ENCODE peak calls at places on chromosomes 13 and 19, in ten cellular contexts. R is thoracic aorta; M is CD4-positive, alpha-beta T cell; J is effector memory CD4-positive, alpha-beta T cell; B is substantia nigra; Q is foreskin keratinocyte; C is stomach; D is aorta; W is body of pancreas; S is CD8-positive, alpha-beta memory T cell. G is an unnamed sample.

GRCh38 chr13:57123660-57124059 is 17.1 kb upstream of the PRR20A start:
- DNase-seq in M (no peak), D (peak), Q (no peak), S (no peak), C (no peak), J (no peak), R (peak), W (no peak), B (no peak), G (no peak)

GRCh38 chr13:28161370-28161769 is 23.0 kb downstream of the PAN3 start:
- DNase-seq in Q (peak), C (no peak), D (no peak), S (no peak), B (no peak), R (no peak), J (no peak), M (no peak), W (no peak), G (no peak)

GRCh38 chr19:51097166-51097736 is 11.0 kb downstream of the CTU1 start:
- DNase-seq in D (peak), W (peak), Q (peak), B (no peak), M (peak), S (peak), C (peak), R (no peak), J (peak), G (peak)

GRCh38 chr19:17777840-17778620 is 16.9 kb upstream of the B3GNT3 start:
- DNase-seq in D (peak), B (no peak), R (no peak), C (peak), S (no peak), J (no peak), M (no peak), Q (no peak), W (no peak), G (no peak)

GRCh38 chr19:35592226-35592625 is 6.3 kb downstream of the PMIS2 start:
- DNase-seq in S (peak), W (peak), D (no peak), R (no peak), B (no peak), C (peak), Q (no peak), M (no peak), J (no peak), G (peak)

GRCh38 chr13:69556540-69557196 is 551.0 kb upstream of the ATXN8OS start:
- DNase-seq in M (no peak), C (no peak), B (no peak), Q (no peak), S (no peak), R (no peak), J (no peak), W (no peak), D (no peak), G (no peak)

GRCh38 chr13:85995788-85996418 is 196.7 kb upstream of the SLITRK6 start:
- DNase-seq in C (no peak), Q (no peak), R (no peak), J (no peak), M (no peak), B (no peak), D (no peak), W (no peak), S (no peak), G (no peak)

GRCh38 chr13:46796515-46797467 is at the start of gene ESD:
- DNase-seq in S (peak), B (peak), R (peak), W (peak), D (peak), M (peak), J (peak), Q (peak), C (peak), G (peak)

GRCh38 chr13:41516166-41516565 is 58.8 kb downstream of the RGCC start:
- DNase-seq in S (no peak), B (no peak), C (no peak), M (no peak), Q (no peak), D (no peak), W (no peak), J (no peak), R (no peak), G (no peak)

GRCh38 chr13:80463673-80464352 is 122.9 kb upstream of the SPRY2 start:
- DNase-seq in C (no peak), W (no peak), B (no peak), S (no peak), R (no peak), J (no peak), Q (no peak), M (no peak), D (no peak), G (no peak)

GRCh38 chr19:1241417-1242095 is at the start of gene ATP5F1D:
- DNase-seq in Q (peak), R (no peak), D (peak), W (peak), J (peak), C (peak), M (peak), B (peak), S (peak), G (peak)

GRCh38 chr19:1173160-1173844 is 766 bp downstream of the SBNO2 start:
- DNase-seq in S (no peak), B (no peak), R (no peak), C (no peak), W (no peak), D (peak), J (no peak), M (no peak), Q (no peak), G (no peak)

GRCh38 chr13:100673831-100674362 is 698 bp downstream of the TMTC4 start:
- DNase-seq in C (peak), M (peak), R (no peak), W (peak), J (peak), B (no peak), S (peak), D (no peak), Q (peak), G (peak)

GRCh38 chr19:1279782-1280341 is 4.5 kb downstream of the FAM174C start:
- DNase-seq in Q (no peak), W (peak), D (peak), S (peak), J (peak), R (no peak), B (peak), C (peak), M (peak), G (peak)

GRCh38 chr13:41053384-41053826 is 7.9 kb upstream of the WBP4 start:
- DNase-seq in C (no peak), J (no peak), B (no peak), S (no peak), M (no peak), D (no peak), W (no peak), Q (no peak), R (no peak), G (no peak)

GRCh38 chr13:28140433-28141125 is 2.2 kb downstream of the PAN3 start:
- DNase-seq in D (no peak), Q (no peak), S (no peak), B (no peak), M (no peak), W (no peak), J (no peak), C (no peak), R (no peak), G (no peak)

GRCh38 chr19:36266375-36266961 is 51.6 kb downstream of the ZNF146 start:
- DNase-seq in B (no peak), M (no peak), S (no peak), R (no peak), J (no peak), W (no peak), Q (no peak), C (no peak), D (peak), G (no peak)

GRCh38 chr19:46624958-46625661 is at the start of gene PTGIR:
- DNase-seq in Q (no peak), W (peak), J (no peak), C (no peak), D (peak), B (no peak), S (no peak), R (peak), M (no peak), G (no peak)

GRCh38 chr19:55647732-55648656 is at the start of gene CCDC106:
- DNase-seq in Q (no peak), S (no peak), M (peak), B (peak), R (no peak), J (no peak), C (peak), W (peak), D (peak), G (peak)

GRCh38 chr13:102856603-102857002 is 10.8 kb downstream of the ERCC5 start:
- DNase-seq in D (no peak), S (no peak), W (peak), Q (no peak), B (no peak), R (no peak), J (no peak), C (peak), M (no peak), G (no peak)

GRCh38 chr19:42200116-42200740 is 17.2 kb downstream of the DEDD2 start:
- DNase-seq in C (no peak), B (no peak), J (no peak), W (no peak), R (no peak), D (peak), Q (no peak), S (peak), M (no peak), G (no peak)

GRCh38 chr19:38437917-38438316 is 4.4 kb downstream of the RYR1 start:
- DNase-seq in B (no peak), Q (no peak), J (no peak), S (no peak), D (no peak), R (no peak), C (no peak), W (no peak), M (no peak), G (no peak)

GRCh38 chr13:73179906-73180305 is 121.1 kb downstream of the KLF5 start:
- DNase-seq in S (no peak), C (no peak), W (no peak), R (no peak), D (no peak), Q (no peak), B (no peak), J (no peak), M (no peak), G (no peak)

GRCh38 chr19:19062454-19063182 is 1.2 kb upstream of the SLC25A42 start:
- DNase-seq in W (no peak), M (no peak), S (no peak), D (no peak), B (no peak), J (no peak), R (no peak), Q (no peak), C (no peak), G (no peak)

GRCh38 chr13:30713133-30713532 is 22.2 kb upstream of the ALOX5AP start:
- DNase-seq in R (no peak), J (no peak), M (no peak), S (no peak), W (no peak), B (no peak), D (no peak), C (no peak), Q (no peak), G (no peak)

GRCh38 chr19:35205733-35206323 is 22.7 kb downstream of the FAM187B start:
- DNase-seq in S (no peak), J (no peak), C (no peak), D (no peak), M (no peak), W (no peak), Q (no peak), B (no peak), R (no peak), G (no peak)

GRCh38 chr13:49527123-49527522 is 31.4 kb downstream of the PHF11 start:
- DNase-seq in J (no peak), C (no peak), M (no peak), Q (no peak), S (no peak), B (peak), D (no peak), W (no peak), R (no peak), G (no peak)

GRCh38 chr13:49524740-49525501 is 29.2 kb downstream of the PHF11 start:
- DNase-seq in S (no peak), R (no peak), C (no peak), D (no peak), W (no peak), Q (no peak), M (no peak), J (no peak), B (no peak), G (no peak)

GRCh38 chr13:49530452-49530851 is 34.7 kb downstream of the PHF11 start:
- DNase-seq in S (no peak), M (no peak), W (no peak), B (no peak), J (no peak), Q (no peak), D (no peak), C (no peak), R (no peak), G (no peak)

GRCh38 chr13:49532593-49532992 is 36.8 kb downstream of the PHF11 start:
- DNase-seq in J (no peak), D (no peak), R (no peak), S (no peak), B (no peak), M (no peak), Q (no peak), C (no peak), W (no peak), G (no peak)

GRCh38 chr13:49528161-49528560 is 32.4 kb downstream of the PHF11 start:
- DNase-seq in W (no peak), S (no peak), M (no peak), C (no peak), B (no peak), J (no peak), R (no peak), D (no peak), Q (no peak), G (no peak)
- H3K27ac ChIP-seq in W (no peak), S (no peak), M (no peak), C (no peak), B (no peak), J (no peak), R (no peak), D (no peak), Q (no peak), G (no peak)

DNA sequence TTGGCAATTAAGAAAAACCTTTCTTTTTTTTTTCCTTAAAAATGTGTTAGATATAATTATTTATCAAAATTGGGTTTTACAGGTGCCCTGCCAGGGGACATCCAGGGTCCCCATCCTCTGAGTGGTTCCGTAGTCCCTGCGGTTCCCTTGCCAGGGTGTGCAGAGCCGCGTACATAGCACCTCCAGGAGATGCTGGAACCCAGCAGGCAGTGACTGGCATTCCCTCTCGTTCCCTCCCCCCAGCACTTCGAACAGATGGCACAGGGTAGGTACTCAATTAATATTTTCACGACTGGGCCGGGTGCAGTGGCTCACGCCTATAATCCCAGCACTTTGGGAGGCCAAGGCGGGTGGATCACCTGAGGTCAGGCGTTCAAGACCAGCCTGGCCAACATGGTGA is 82.0 kb downstream of the COL4A1 start:
- DNase-seq in Q (no peak), D (no peak), R (no peak), M (no peak), J (no peak), W (no peak), B (no peak), S (no peak), C (no peak), G (no peak)
- H3K27ac ChIP-seq in Q (no peak), D (no peak), R (peak), M (no peak), J (no peak), W (no peak), B (no peak), S (no peak), C (no peak), G (peak)

GRCh38 chr19:48501446-48501960 is 10.1 kb downstream of the LMTK3 start:
- DNase-seq in W (peak), Q (peak), J (peak), R (no peak), C (peak), D (no peak), M (peak), B (no peak), S (peak), G (peak)
- H3K27ac ChIP-seq in W (peak), Q (peak), J (peak), R (no peak), C (peak), D (no peak), M (peak), B (no peak), S (peak), G (peak)

GRCh38 chr19:49132974-49133609 is 13.7 kb downstream of the PPFIA3 start:
- DNase-seq in C (peak), D (no peak), S (no peak), J (no peak), W (no peak), B (no peak), R (no peak), Q (no peak), M (no peak), G (no peak)

GRCh38 chr19:49140951-49141350 is 14.2 kb downstream of the HRC start:
- DNase-seq in S (no peak), J (no peak), W (no peak), Q (no peak), B (no peak), D (no peak), C (no peak), M (no peak), R (no peak), G (no peak)

GRCh38 chr19:49133621-49134454 is 14.5 kb downstream of the PPFIA3 start:
- DNase-seq in S (peak), W (peak), Q (no peak), D (peak), B (no peak), R (no peak), C (peak), J (no peak), M (no peak), G (peak)

GRCh38 chr19:49136771-49137171 is 17.4 kb downstream of the PPFIA3 start:
- DNase-seq in J (no peak), M (no peak), S (no peak), D (no peak), B (no peak), W (no peak), C (peak), Q (no peak), R (no peak), G (no peak)

DNA sequence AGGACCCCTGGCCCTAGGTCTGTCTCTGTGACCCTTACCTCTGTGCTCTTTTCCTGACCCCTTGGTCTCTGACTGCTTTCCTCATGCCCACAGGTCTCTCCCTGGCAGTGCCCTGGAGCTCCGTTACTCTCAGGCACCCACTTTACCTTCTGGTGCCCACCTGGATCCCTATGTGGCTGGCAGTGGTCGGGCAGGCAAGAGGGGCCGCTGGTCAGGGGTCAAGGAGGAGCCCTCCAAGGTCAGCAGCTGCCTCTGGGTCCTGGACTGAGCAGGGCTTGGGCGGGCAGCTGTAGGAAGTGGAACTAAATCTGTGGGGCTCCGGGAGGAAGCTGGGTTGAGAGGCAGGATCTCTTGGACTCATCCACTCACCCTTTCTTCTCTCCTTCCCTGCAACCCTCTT is 16.3 kb downstream of the PPFIA3 start:
- DNase-seq in W (no peak), J (no peak), R (no peak), Q (no peak), B (no peak), S (no peak), D (no peak), M (no peak), C (no peak), G (no peak)
- H3K27ac ChIP-seq in W (no peak), J (no peak), R (no peak), Q (no peak), B (no peak), S (no peak), D (no peak), M (no peak), C (no peak), G (no peak)

DNA sequence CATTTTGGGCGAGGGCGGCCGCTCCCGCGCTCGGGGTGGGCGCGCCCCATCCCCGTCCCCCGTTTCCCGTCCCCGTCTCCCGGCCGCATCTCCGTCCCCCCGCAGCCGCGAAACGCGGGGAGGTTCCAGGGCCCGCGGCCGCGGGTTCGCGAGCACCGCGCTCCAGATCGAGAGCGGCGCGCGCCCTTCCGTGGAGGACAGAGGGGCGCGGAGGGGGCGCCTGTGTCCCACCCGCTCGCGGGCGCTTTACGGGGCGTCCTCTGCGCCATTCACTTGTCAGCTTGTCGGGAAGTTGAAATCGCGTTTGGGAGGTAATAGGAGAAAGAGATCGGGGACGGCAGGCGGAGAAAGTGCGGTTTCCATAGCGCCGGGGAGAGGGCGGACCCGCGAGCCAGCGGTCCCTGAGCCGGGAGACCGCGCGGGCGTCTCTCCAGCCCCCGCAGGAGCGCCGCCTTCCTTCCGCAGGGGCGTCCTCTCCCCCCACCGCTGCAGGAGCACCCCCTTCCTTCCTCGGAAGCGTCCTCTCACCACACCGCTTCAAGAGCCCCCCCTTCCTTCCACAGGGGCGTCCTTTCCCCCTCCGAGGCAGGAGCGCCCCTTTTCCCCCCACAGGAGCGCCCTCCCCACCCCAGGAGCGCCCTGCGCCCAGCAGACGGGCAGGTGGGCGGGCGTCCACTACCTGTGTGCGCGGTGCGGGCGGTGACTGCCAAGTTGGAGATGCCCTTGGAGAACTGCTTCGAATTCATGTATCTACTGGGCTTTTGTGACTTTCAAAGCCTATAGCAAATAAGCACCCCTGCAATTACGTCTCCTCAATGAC is 962 bp upstream of the IRS2 start:
- DNase-seq in R (no peak), Q (no peak), W (peak), B (no peak), S (peak), C (peak), M (no peak), D (peak), J (peak), G (no peak)
- H3K27ac ChIP-seq in R (peak), Q (peak), W (peak), B (peak), S (no peak), C (peak), M (peak), D (peak), J (peak), G (peak)

GRCh38 chr13:27055501-27055900 is 116.1 kb downstream of the USP12 start:
- DNase-seq in B (no peak), Q (no peak), M (no peak), S (no peak), C (no peak), D (no peak), R (no peak), W (no peak), J (no peak), G (no peak)

GRCh38 chr13:27057817-27058216 is 113.8 kb downstream of the USP12 start:
- DNase-seq in Q (no peak), R (no peak), C (no peak), D (no peak), B (no peak), S (no peak), W (no peak), M (no peak), J (no peak), G (no peak)

GRCh38 chr13:27053902-27054595 is 117.6 kb downstream of the USP12 start:
- DNase-seq in R (no peak), J (no peak), S (no peak), C (no peak), M (no peak), W (no peak), B (no peak), D (no peak), Q (peak), G (no peak)

GRCh38 chr13:27054760-27055159 is 116.9 kb downstream of the USP12 start:
- DNase-seq in D (no peak), S (no peak), J (no peak), W (no peak), B (no peak), R (no peak), Q (no peak), C (no peak), M (no peak), G (no peak)

DNA sequence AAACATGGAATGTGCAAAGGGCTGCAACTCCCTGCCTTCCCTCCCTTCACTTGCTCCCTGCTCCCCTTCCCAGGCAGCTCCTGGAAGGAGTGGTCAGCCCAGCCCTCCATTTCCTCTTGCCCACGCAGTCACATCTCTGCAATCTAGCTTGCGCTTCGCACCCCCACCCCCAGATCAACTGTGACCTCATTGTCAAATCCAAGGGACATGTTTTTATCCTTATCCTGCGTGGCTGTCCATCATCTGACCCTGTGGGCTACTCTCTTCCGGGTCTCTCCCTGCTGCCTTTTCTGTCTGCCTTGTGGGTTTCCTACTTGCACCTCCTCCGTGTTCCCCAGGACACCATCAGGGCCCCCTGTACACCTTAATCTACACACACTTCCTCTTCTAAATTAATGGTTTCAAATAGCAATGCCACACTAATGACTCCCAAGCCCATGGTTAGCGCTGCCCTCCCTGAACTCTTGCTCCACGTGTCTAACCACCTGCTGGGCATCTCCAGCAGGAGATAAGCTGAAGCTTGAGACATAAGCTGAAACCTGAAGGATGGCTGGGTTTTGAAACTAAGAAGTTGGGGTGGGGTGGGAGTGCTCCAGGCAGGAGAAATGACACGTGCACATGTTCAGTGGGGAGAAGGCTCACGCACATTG is 118.3 kb downstream of the USP12 start:
- DNase-seq in W (no peak), R (no peak), M (no peak), B (no peak), S (no peak), C (no peak), Q (no peak), D (no peak), J (no peak), G (no peak)
- H3K27ac ChIP-seq in W (no peak), R (no peak), M (no peak), B (no peak), S (no peak), C (no peak), Q (no peak), D (no peak), J (no peak), G (no peak)

G was measured in prostate gland.